ENCODE peak calls at places on chromosome 15, in six cellular contexts. One of them, this sample, is unnamed.

GRCh38 chr15:37900286-37901221 is 33.9 kb upstream of the TMCO5A start:
- DNase-seq in amniotic epithelial cell: peak; percentile 91
- DNase-seq in stimulated activated CD4-positive, alpha-beta T cell treated with anti-CD3 and anti-CD28 coated beads, Interleukin-12 subunit alpha, Interleukin-12 subunit beta, amount 100 ng/mL, for 48 hours: no peak
- DNase-seq in esophagus squamous epithelium: no peak
- DNase-seq in Kasumi-1: no peak
- DNase-seq in hepatic stellate cell: peak; percentile 16
- DNase-seq in this sample: no peak

GRCh38 chr15:73065114-73065513 is 12.9 kb downstream of the NEO1 start:
- DNase-seq in amniotic epithelial cell: no peak
- DNase-seq in stimulated activated CD4-positive, alpha-beta T cell treated with anti-CD3 and anti-CD28 coated beads, Interleukin-12 subunit alpha, Interleukin-12 subunit beta, amount 100 ng/mL, for 48 hours: no peak
- DNase-seq in esophagus squamous epithelium: no peak
- DNase-seq in Kasumi-1: no peak
- DNase-seq in hepatic stellate cell: no peak
- DNase-seq in this sample: no peak

GRCh38 chr15:70810916-70811578 is 42.9 kb downstream of the LARP6 start:
- DNase-seq in amniotic epithelial cell: no peak
- DNase-seq in stimulated activated CD4-positive, alpha-beta T cell treated with anti-CD3 and anti-CD28 coated beads, Interleukin-12 subunit alpha, Interleukin-12 subunit beta, amount 100 ng/mL, for 48 hours: no peak
- DNase-seq in esophagus squamous epithelium: no peak
- DNase-seq in Kasumi-1: no peak
- DNase-seq in hepatic stellate cell: no peak
- DNase-seq in this sample: no peak

GRCh38 chr15:59138243-59138642 is 33.3 kb downstream of the CCNB2 start:
- DNase-seq in amniotic epithelial cell: peak; percentile 45
- DNase-seq in stimulated activated CD4-positive, alpha-beta T cell treated with anti-CD3 and anti-CD28 coated beads, Interleukin-12 subunit alpha, Interleukin-12 subunit beta, amount 100 ng/mL, for 48 hours: peak; percentile 35
- DNase-seq in esophagus squamous epithelium: no peak
- DNase-seq in Kasumi-1: peak; percentile 54
- DNase-seq in hepatic stellate cell: peak; percentile 57
- DNase-seq in this sample: peak; percentile 8

GRCh38 chr15:89330119-89330518 is 4.5 kb downstream of the POLG start:
- DNase-seq in amniotic epithelial cell: no peak
- DNase-seq in stimulated activated CD4-positive, alpha-beta T cell treated with anti-CD3 and anti-CD28 coated beads, Interleukin-12 subunit alpha, Interleukin-12 subunit beta, amount 100 ng/mL, for 48 hours: no peak
- DNase-seq in esophagus squamous epithelium: no peak
- DNase-seq in Kasumi-1: no peak
- DNase-seq in hepatic stellate cell: no peak
- DNase-seq in this sample: no peak

GRCh38 chr15:89767411-89767915 is 8.7 kb upstream of the MESP2 start:
- DNase-seq in amniotic epithelial cell: no peak
- DNase-seq in stimulated activated CD4-positive, alpha-beta T cell treated with anti-CD3 and anti-CD28 coated beads, Interleukin-12 subunit alpha, Interleukin-12 subunit beta, amount 100 ng/mL, for 48 hours: no peak
- DNase-seq in esophagus squamous epithelium: no peak
- DNase-seq in Kasumi-1: no peak
- DNase-seq in hepatic stellate cell: no peak
- DNase-seq in this sample: no peak

GRCh38 chr15:99432271-99433025 is 133.3 kb upstream of the MEF2A start:
- DNase-seq in amniotic epithelial cell: no peak
- DNase-seq in stimulated activated CD4-positive, alpha-beta T cell treated with anti-CD3 and anti-CD28 coated beads, Interleukin-12 subunit alpha, Interleukin-12 subunit beta, amount 100 ng/mL, for 48 hours: no peak
- DNase-seq in esophagus squamous epithelium: no peak
- DNase-seq in Kasumi-1: no peak
- DNase-seq in hepatic stellate cell: no peak
- DNase-seq in this sample: no peak

GRCh38 chr15:69300129-69300588 is 1.4 kb downstream of the PAQR5 start:
- DNase-seq in amniotic epithelial cell: no peak
- DNase-seq in stimulated activated CD4-positive, alpha-beta T cell treated with anti-CD3 and anti-CD28 coated beads, Interleukin-12 subunit alpha, Interleukin-12 subunit beta, amount 100 ng/mL, for 48 hours: no peak
- DNase-seq in esophagus squamous epithelium: no peak
- DNase-seq in Kasumi-1: no peak
- DNase-seq in hepatic stellate cell: no peak
- DNase-seq in this sample: no peak

GRCh38 chr15:31842532-31843195 is 187.7 kb upstream of the CHRNA7 start:
- DNase-seq in amniotic epithelial cell: no peak
- DNase-seq in stimulated activated CD4-positive, alpha-beta T cell treated with anti-CD3 and anti-CD28 coated beads, Interleukin-12 subunit alpha, Interleukin-12 subunit beta, amount 100 ng/mL, for 48 hours: no peak
- DNase-seq in esophagus squamous epithelium: no peak
- DNase-seq in Kasumi-1: no peak
- DNase-seq in hepatic stellate cell: no peak
- DNase-seq in this sample: no peak

GRCh38 chr15:60010467-60011257 is 6.6 kb downstream of the FOXB1 start:
- DNase-seq in amniotic epithelial cell: no peak
- DNase-seq in stimulated activated CD4-positive, alpha-beta T cell treated with anti-CD3 and anti-CD28 coated beads, Interleukin-12 subunit alpha, Interleukin-12 subunit beta, amount 100 ng/mL, for 48 hours: no peak
- DNase-seq in esophagus squamous epithelium: no peak
- DNase-seq in Kasumi-1: no peak
- DNase-seq in hepatic stellate cell: no peak
- DNase-seq in this sample: no peak

GRCh38 chr15:83424101-83424500 is 23.0 kb upstream of the SH3GL3 start:
- DNase-seq in amniotic epithelial cell: no peak
- DNase-seq in stimulated activated CD4-positive, alpha-beta T cell treated with anti-CD3 and anti-CD28 coated beads, Interleukin-12 subunit alpha, Interleukin-12 subunit beta, amount 100 ng/mL, for 48 hours: no peak
- DNase-seq in esophagus squamous epithelium: no peak
- DNase-seq in Kasumi-1: no peak
- DNase-seq in hepatic stellate cell: no peak
- DNase-seq in this sample: no peak

GRCh38 chr15:25844542-25844941 is 18.6 kb downstream of the ATP10A start:
- DNase-seq in amniotic epithelial cell: no peak
- DNase-seq in stimulated activated CD4-positive, alpha-beta T cell treated with anti-CD3 and anti-CD28 coated beads, Interleukin-12 subunit alpha, Interleukin-12 subunit beta, amount 100 ng/mL, for 48 hours: no peak
- DNase-seq in esophagus squamous epithelium: no peak
- DNase-seq in Kasumi-1: no peak
- DNase-seq in hepatic stellate cell: no peak
- DNase-seq in this sample: no peak

GRCh38 chr15:37882640-37883039 is 51.8 kb upstream of the TMCO5A start:
- DNase-seq in amniotic epithelial cell: no peak
- DNase-seq in stimulated activated CD4-positive, alpha-beta T cell treated with anti-CD3 and anti-CD28 coated beads, Interleukin-12 subunit alpha, Interleukin-12 subunit beta, amount 100 ng/mL, for 48 hours: no peak
- DNase-seq in esophagus squamous epithelium: no peak
- DNase-seq in Kasumi-1: no peak
- DNase-seq in hepatic stellate cell: no peak
- DNase-seq in this sample: no peak

GRCh38 chr15:40398413-40398873 is 7.2 kb upstream of the IVD start:
- DNase-seq in amniotic epithelial cell: no peak
- DNase-seq in stimulated activated CD4-positive, alpha-beta T cell treated with anti-CD3 and anti-CD28 coated beads, Interleukin-12 subunit alpha, Interleukin-12 subunit beta, amount 100 ng/mL, for 48 hours: no peak
- DNase-seq in esophagus squamous epithelium: no peak
- DNase-seq in Kasumi-1: peak; percentile 73
- DNase-seq in hepatic stellate cell: no peak
- DNase-seq in this sample: no peak

GRCh38 chr15:97745481-97746071 is 214.9 kb upstream of the ARRDC4 start:
- DNase-seq in amniotic epithelial cell: peak; percentile 10
- DNase-seq in stimulated activated CD4-positive, alpha-beta T cell treated with anti-CD3 and anti-CD28 coated beads, Interleukin-12 subunit alpha, Interleukin-12 subunit beta, amount 100 ng/mL, for 48 hours: peak; percentile 33
- DNase-seq in esophagus squamous epithelium: no peak
- DNase-seq in Kasumi-1: peak; percentile 60
- DNase-seq in hepatic stellate cell: no peak
- DNase-seq in this sample: peak; percentile 13

GRCh38 chr15:33641069-33641468 is 327.2 kb upstream of the CHRM5 start:
- DNase-seq in amniotic epithelial cell: no peak
- DNase-seq in stimulated activated CD4-positive, alpha-beta T cell treated with anti-CD3 and anti-CD28 coated beads, Interleukin-12 subunit alpha, Interleukin-12 subunit beta, amount 100 ng/mL, for 48 hours: no peak
- DNase-seq in esophagus squamous epithelium: no peak
- DNase-seq in Kasumi-1: no peak
- DNase-seq in hepatic stellate cell: no peak
- DNase-seq in this sample: no peak

GRCh38 chr15:65869954-65870871 is 922 bp downstream of the RAB11A start:
- DNase-seq in amniotic epithelial cell: peak; percentile 39
- DNase-seq in stimulated activated CD4-positive, alpha-beta T cell treated with anti-CD3 and anti-CD28 coated beads, Interleukin-12 subunit alpha, Interleukin-12 subunit beta, amount 100 ng/mL, for 48 hours: no peak
- DNase-seq in esophagus squamous epithelium: no peak
- DNase-seq in Kasumi-1: peak; percentile 50
- DNase-seq in hepatic stellate cell: peak; percentile 8
- DNase-seq in this sample: no peak

GRCh38 chr15:39833515-39833981 is 50.9 kb upstream of the FSIP1 start:
- DNase-seq in amniotic epithelial cell: peak; percentile 47
- DNase-seq in stimulated activated CD4-positive, alpha-beta T cell treated with anti-CD3 and anti-CD28 coated beads, Interleukin-12 subunit alpha, Interleukin-12 subunit beta, amount 100 ng/mL, for 48 hours: no peak
- DNase-seq in esophagus squamous epithelium: no peak
- DNase-seq in Kasumi-1: no peak
- DNase-seq in hepatic stellate cell: no peak
- DNase-seq in this sample: no peak

GRCh38 chr15:76011611-76012010 is 613 bp downstream of the NRG4 start:
- DNase-seq in amniotic epithelial cell: no peak
- DNase-seq in stimulated activated CD4-positive, alpha-beta T cell treated with anti-CD3 and anti-CD28 coated beads, Interleukin-12 subunit alpha, Interleukin-12 subunit beta, amount 100 ng/mL, for 48 hours: no peak
- DNase-seq in esophagus squamous epithelium: no peak
- DNase-seq in Kasumi-1: no peak
- DNase-seq in hepatic stellate cell: no peak
- DNase-seq in this sample: no peak

GRCh38 chr15:69755571-69756310 is 303.1 kb downstream of the RPLP1 start:
- DNase-seq in amniotic epithelial cell: peak; percentile 53
- DNase-seq in stimulated activated CD4-positive, alpha-beta T cell treated with anti-CD3 and anti-CD28 coated beads, Interleukin-12 subunit alpha, Interleukin-12 subunit beta, amount 100 ng/mL, for 48 hours: peak; percentile 75
- DNase-seq in esophagus squamous epithelium: no peak
- DNase-seq in Kasumi-1: peak; percentile 33
- DNase-seq in hepatic stellate cell: no peak
- DNase-seq in this sample: no peak

GRCh38 chr15:89629829-89630228 is 25.4 kb downstream of the KIF7 start:
- DNase-seq in amniotic epithelial cell: no peak
- DNase-seq in stimulated activated CD4-positive, alpha-beta T cell treated with anti-CD3 and anti-CD28 coated beads, Interleukin-12 subunit alpha, Interleukin-12 subunit beta, amount 100 ng/mL, for 48 hours: no peak
- DNase-seq in esophagus squamous epithelium: no peak
- DNase-seq in Kasumi-1: no peak
- DNase-seq in hepatic stellate cell: no peak
- DNase-seq in this sample: no peak

GRCh38 chr15:85331666-85332261 is 48.6 kb upstream of the AKAP13 start:
- DNase-seq in amniotic epithelial cell: no peak
- DNase-seq in stimulated activated CD4-positive, alpha-beta T cell treated with anti-CD3 and anti-CD28 coated beads, Interleukin-12 subunit alpha, Interleukin-12 subunit beta, amount 100 ng/mL, for 48 hours: no peak
- DNase-seq in esophagus squamous epithelium: no peak
- DNase-seq in Kasumi-1: no peak
- DNase-seq in hepatic stellate cell: no peak
- DNase-seq in this sample: no peak

GRCh38 chr15:47718474-47719440 is 1.5 kb downstream of the SEMA6D start:
- DNase-seq in amniotic epithelial cell: no peak
- DNase-seq in stimulated activated CD4-positive, alpha-beta T cell treated with anti-CD3 and anti-CD28 coated beads, Interleukin-12 subunit alpha, Interleukin-12 subunit beta, amount 100 ng/mL, for 48 hours: no peak
- DNase-seq in esophagus squamous epithelium: no peak
- DNase-seq in Kasumi-1: no peak
- DNase-seq in hepatic stellate cell: peak; percentile 35
- DNase-seq in this sample: no peak

GRCh38 chr15:76993114-76993715 is 1.7 kb upstream of the PSTPIP1 start:
- DNase-seq in amniotic epithelial cell: no peak
- DNase-seq in stimulated activated CD4-positive, alpha-beta T cell treated with anti-CD3 and anti-CD28 coated beads, Interleukin-12 subunit alpha, Interleukin-12 subunit beta, amount 100 ng/mL, for 48 hours: no peak
- DNase-seq in esophagus squamous epithelium: no peak
- DNase-seq in Kasumi-1: no peak
- DNase-seq in hepatic stellate cell: no peak
- DNase-seq in this sample: no peak

GRCh38 chr15:72375846-72376581 is at the start of gene HEXA:
- DNase-seq in amniotic epithelial cell: peak; percentile 93
- DNase-seq in stimulated activated CD4-positive, alpha-beta T cell treated with anti-CD3 and anti-CD28 coated beads, Interleukin-12 subunit alpha, Interleukin-12 subunit beta, amount 100 ng/mL, for 48 hours: peak; percentile 98
- DNase-seq in esophagus squamous epithelium: peak; percentile 81
- DNase-seq in Kasumi-1: peak; percentile 88
- DNase-seq in hepatic stellate cell: peak; percentile 91
- DNase-seq in this sample: peak; percentile 90

GRCh38 chr15:45140851-45141250 is 11.1 kb downstream of the DUOX1 start:
- DNase-seq in amniotic epithelial cell: no peak
- DNase-seq in stimulated activated CD4-positive, alpha-beta T cell treated with anti-CD3 and anti-CD28 coated beads, Interleukin-12 subunit alpha, Interleukin-12 subunit beta, amount 100 ng/mL, for 48 hours: no peak
- DNase-seq in esophagus squamous epithelium: no peak
- DNase-seq in Kasumi-1: no peak
- DNase-seq in hepatic stellate cell: no peak
- DNase-seq in this sample: no peak

GRCh38 chr15:55267401-55268053 is 22.1 kb downstream of the RAB27A start:
- DNase-seq in amniotic epithelial cell: peak; percentile 97
- DNase-seq in stimulated activated CD4-positive, alpha-beta T cell treated with anti-CD3 and anti-CD28 coated beads, Interleukin-12 subunit alpha, Interleukin-12 subunit beta, amount 100 ng/mL, for 48 hours: no peak
- DNase-seq in esophagus squamous epithelium: no peak
- DNase-seq in Kasumi-1: peak; percentile 84
- DNase-seq in hepatic stellate cell: no peak
- DNase-seq in this sample: no peak

GRCh38 chr15:71109130-71109529 is 6.1 kb upstream of the THSD4 start:
- DNase-seq in amniotic epithelial cell: peak; percentile 24
- DNase-seq in stimulated activated CD4-positive, alpha-beta T cell treated with anti-CD3 and anti-CD28 coated beads, Interleukin-12 subunit alpha, Interleukin-12 subunit beta, amount 100 ng/mL, for 48 hours: no peak
- DNase-seq in esophagus squamous epithelium: no peak
- DNase-seq in Kasumi-1: no peak
- DNase-seq in hepatic stellate cell: peak; percentile 38
- DNase-seq in this sample: no peak

GRCh38 chr15:63013052-63013808 is 29.3 kb upstream of the TPM1 start:
- DNase-seq in amniotic epithelial cell: peak; percentile 64
- DNase-seq in stimulated activated CD4-positive, alpha-beta T cell treated with anti-CD3 and anti-CD28 coated beads, Interleukin-12 subunit alpha, Interleukin-12 subunit beta, amount 100 ng/mL, for 48 hours: no peak
- DNase-seq in esophagus squamous epithelium: no peak
- DNase-seq in Kasumi-1: no peak
- DNase-seq in hepatic stellate cell: peak; percentile 48
- DNase-seq in this sample: no peak

GRCh38 chr15:71197620-71198019 is 82.3 kb downstream of the THSD4 start:
- DNase-seq in amniotic epithelial cell: no peak
- DNase-seq in stimulated activated CD4-positive, alpha-beta T cell treated with anti-CD3 and anti-CD28 coated beads, Interleukin-12 subunit alpha, Interleukin-12 subunit beta, amount 100 ng/mL, for 48 hours: no peak
- DNase-seq in esophagus squamous epithelium: no peak
- DNase-seq in Kasumi-1: no peak
- DNase-seq in hepatic stellate cell: no peak
- DNase-seq in this sample: no peak

GRCh38 chr15:89575656-89576416 is 567 bp downstream of the TICRR start:
- DNase-seq in amniotic epithelial cell: no peak
- DNase-seq in stimulated activated CD4-positive, alpha-beta T cell treated with anti-CD3 and anti-CD28 coated beads, Interleukin-12 subunit alpha, Interleukin-12 subunit beta, amount 100 ng/mL, for 48 hours: peak; percentile 6
- DNase-seq in esophagus squamous epithelium: no peak
- DNase-seq in Kasumi-1: no peak
- DNase-seq in hepatic stellate cell: no peak
- DNase-seq in this sample: no peak

GRCh38 chr15:50777045-50777444 is 11.5 kb upstream of the SPPL2A start:
- DNase-seq in amniotic epithelial cell: no peak
- DNase-seq in stimulated activated CD4-positive, alpha-beta T cell treated with anti-CD3 and anti-CD28 coated beads, Interleukin-12 subunit alpha, Interleukin-12 subunit beta, amount 100 ng/mL, for 48 hours: no peak
- DNase-seq in esophagus squamous epithelium: no peak
- DNase-seq in Kasumi-1: no peak
- DNase-seq in hepatic stellate cell: no peak
- DNase-seq in this sample: no peak

GRCh38 chr15:62875626-62876021 is 166.9 kb upstream of the TPM1 start:
- DNase-seq in amniotic epithelial cell: no peak
- DNase-seq in stimulated activated CD4-positive, alpha-beta T cell treated with anti-CD3 and anti-CD28 coated beads, Interleukin-12 subunit alpha, Interleukin-12 subunit beta, amount 100 ng/mL, for 48 hours: no peak
- DNase-seq in esophagus squamous epithelium: no peak
- DNase-seq in Kasumi-1: no peak
- DNase-seq in hepatic stellate cell: no peak
- DNase-seq in this sample: no peak

GRCh38 chr15:79453446-79453845 is 21.3 kb downstream of the MINAR1 start:
- DNase-seq in amniotic epithelial cell: no peak
- DNase-seq in stimulated activated CD4-positive, alpha-beta T cell treated with anti-CD3 and anti-CD28 coated beads, Interleukin-12 subunit alpha, Interleukin-12 subunit beta, amount 100 ng/mL, for 48 hours: no peak
- DNase-seq in esophagus squamous epithelium: no peak
- DNase-seq in Kasumi-1: no peak
- DNase-seq in hepatic stellate cell: no peak
- DNase-seq in this sample: no peak

GRCh38 chr15:73704869-73705645 is 20.9 kb downstream of the CD276 start:
- DNase-seq in amniotic epithelial cell: peak; percentile 34
- DNase-seq in stimulated activated CD4-positive, alpha-beta T cell treated with anti-CD3 and anti-CD28 coated beads, Interleukin-12 subunit alpha, Interleukin-12 subunit beta, amount 100 ng/mL, for 48 hours: peak; percentile 66
- DNase-seq in esophagus squamous epithelium: peak; percentile 2
- DNase-seq in Kasumi-1: peak; percentile 61
- DNase-seq in hepatic stellate cell: peak; percentile 77
- DNase-seq in this sample: peak; percentile 71

GRCh38 chr15:26115229-26115943 is 252.3 kb upstream of the ATP10A start:
- DNase-seq in amniotic epithelial cell: no peak
- DNase-seq in stimulated activated CD4-positive, alpha-beta T cell treated with anti-CD3 and anti-CD28 coated beads, Interleukin-12 subunit alpha, Interleukin-12 subunit beta, amount 100 ng/mL, for 48 hours: no peak
- DNase-seq in esophagus squamous epithelium: no peak
- DNase-seq in Kasumi-1: no peak
- DNase-seq in hepatic stellate cell: no peak
- DNase-seq in this sample: no peak

GRCh38 chr15:80034633-80035032 is 24.8 kb upstream of the ZFAND6 start:
- DNase-seq in amniotic epithelial cell: no peak
- DNase-seq in stimulated activated CD4-positive, alpha-beta T cell treated with anti-CD3 and anti-CD28 coated beads, Interleukin-12 subunit alpha, Interleukin-12 subunit beta, amount 100 ng/mL, for 48 hours: no peak
- DNase-seq in esophagus squamous epithelium: no peak
- DNase-seq in Kasumi-1: no peak
- DNase-seq in hepatic stellate cell: no peak
- DNase-seq in this sample: no peak